ENCODE peak calls at places on chromosomes 11 and 22, in five cellular contexts. C, Q, V, E and B are unnamed samples.

GRCh38 chr22:25024895-25025294 is 72.4 kb downstream of the KIAA1671 start:
- DNase-seq in C (no peak), Q (no peak), V (no peak), E (no peak), B (no peak)

GRCh38 chr11:112453601-112454577 is 193.2 kb upstream of the PLET1 start:
- DNase-seq in C (no peak), Q (no peak), V (no peak), E (no peak), B (peak; percentile 56)

GRCh38 chr11:13896175-13896989 is 66.1 kb upstream of the SPON1 start:
- DNase-seq in C (no peak), Q (no peak), V (no peak), E (no peak), B (no peak)

GRCh38 chr11:119402470-119402869 is 20.5 kb downstream of the THY1 start:
- DNase-seq in C (no peak), Q (no peak), V (no peak), E (no peak), B (no peak)

GRCh38 chr11:72850832-72851231 is 36.6 kb downstream of the ATG16L2 start:
- DNase-seq in C (no peak), Q (no peak), V (no peak), E (no peak), B (no peak)

GRCh38 chr11:69774354-69775162 is 583 bp downstream of the FGF4 start:
- DNase-seq in C (no peak), Q (no peak), V (no peak), E (no peak), B (no peak)

GRCh38 chr11:17595526-17596309 is 48.7 kb downstream of the OTOG start:
- DNase-seq in C (no peak), Q (peak; percentile 22), V (no peak), E (no peak), B (no peak)

GRCh38 chr22:22593964-22594656 is 35.0 kb upstream of the PRAME start:
- DNase-seq in C (no peak), Q (no peak), V (no peak), E (peak; percentile 25), B (peak; percentile 41)

GRCh38 chr11:17004486-17005148 is 9.6 kb downstream of the PLEKHA7 start:
- DNase-seq in C (no peak), Q (no peak), V (no peak), E (no peak), B (no peak)

GRCh38 chr22:46068908-46069481 is 81.3 kb upstream of the PPARA start:
- DNase-seq in C (peak; percentile 27), Q (peak; percentile 51), V (no peak), E (no peak), B (no peak)
- H3K4me3 ChIP-seq in C (peak overlapping the region; percentile 89), Q (peak overlapping the region; percentile 85), V (peak overlapping the region; percentile 73), E (peak overlapping the region; percentile 23), B (peak overlapping the region; percentile 67)

GRCh38 chr22:32103648-32104326 is 55.3 kb downstream of the C22orf42 start:
- DNase-seq in C (no peak), Q (no peak), V (no peak), E (no peak), B (peak; percentile 39)
- TF ChIP-seq CTCF in C (peak; percentile 45), Q (peak; percentile 38), V (peak; percentile 39), E (peak; percentile 71), B (peak; percentile 29)

GRCh38 chr22:19174106-19175025 is 4.2 kb downstream of the SLC25A1 start:
- DNase-seq in C (no peak), Q (no peak), V (peak; percentile 15), E (no peak), B (peak; percentile 53)
- H3K4me3 ChIP-seq in C (no peak overlapping the region), Q (no peak overlapping the region), V (peak overlapping the region; percentile 95), E (no peak overlapping the region), B (no peak overlapping the region)

GRCh38 chr11:116842117-116842516 is 4.7 kb upstream of the APOA1 start:
- DNase-seq in C (no peak), Q (no peak), V (no peak), E (no peak), B (no peak)

GRCh38 chr11:116842909-116843308 is 5.5 kb upstream of the APOA1 start:
- DNase-seq in C (no peak), Q (no peak), V (no peak), E (no peak), B (no peak)

GRCh38 chr11:116838321-116839084 is 1.1 kb upstream of the APOA1 start:
- DNase-seq in C (no peak), Q (no peak), V (no peak), E (no peak), B (no peak)

GRCh38 chr11:116840746-116841296 is 3.4 kb upstream of the APOA1 start:
- DNase-seq in C (no peak), Q (no peak), V (no peak), E (no peak), B (no peak)

GRCh38 chr11:116840224-116840745 is 2.9 kb upstream of the APOA1 start:
- DNase-seq in C (no peak), Q (no peak), V (no peak), E (no peak), B (no peak)
- TF ChIP-seq CTCF in C (peak; percentile 21), Q (no peak), V (peak; percentile 27), E (no peak), B (no peak)

DNA sequence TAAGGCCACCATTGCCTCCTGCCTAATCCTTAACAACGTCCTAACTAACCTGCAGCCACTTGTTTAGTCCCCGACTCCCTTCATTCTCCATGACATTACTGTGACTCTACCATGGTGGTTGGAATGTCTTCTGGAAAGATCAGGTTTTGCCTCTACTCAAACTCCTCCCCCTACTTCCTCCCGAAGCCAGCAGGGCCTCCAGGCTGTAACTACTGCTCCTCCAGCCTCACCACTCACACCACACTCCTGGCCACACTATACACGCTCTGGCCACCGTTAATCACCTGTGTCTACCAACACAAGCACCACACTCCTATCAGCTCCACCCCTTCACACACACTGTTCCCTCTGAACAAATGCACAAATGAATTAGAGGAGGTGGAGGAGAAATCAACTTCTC is 69.2 kb downstream of the PACSIN2 start:
- DNase-seq in C (no peak), Q (no peak), V (no peak), E (no peak), B (no peak)
- H3K4me3 ChIP-seq in C (no peak overlapping the region), Q (no peak overlapping the region), V (no peak overlapping the region), E (no peak overlapping the region), B (no peak overlapping the region)

GRCh38 chr22:27941143-27941542 is 22.1 kb upstream of the PITPNB start:
- DNase-seq in C (no peak), Q (no peak), V (no peak), E (no peak), B (no peak)

GRCh38 chr22:27933186-27933983 is 14.3 kb upstream of the PITPNB start:
- DNase-seq in C (no peak), Q (no peak), V (no peak), E (no peak), B (no peak)

GRCh38 chr22:27935897-27936296 is 16.8 kb upstream of the PITPNB start:
- DNase-seq in C (no peak), Q (no peak), V (no peak), E (no peak), B (no peak)

GRCh38 chr22:27934069-27934468 is 15.0 kb upstream of the PITPNB start:
- DNase-seq in C (no peak), Q (no peak), V (no peak), E (no peak), B (no peak)

DNA sequence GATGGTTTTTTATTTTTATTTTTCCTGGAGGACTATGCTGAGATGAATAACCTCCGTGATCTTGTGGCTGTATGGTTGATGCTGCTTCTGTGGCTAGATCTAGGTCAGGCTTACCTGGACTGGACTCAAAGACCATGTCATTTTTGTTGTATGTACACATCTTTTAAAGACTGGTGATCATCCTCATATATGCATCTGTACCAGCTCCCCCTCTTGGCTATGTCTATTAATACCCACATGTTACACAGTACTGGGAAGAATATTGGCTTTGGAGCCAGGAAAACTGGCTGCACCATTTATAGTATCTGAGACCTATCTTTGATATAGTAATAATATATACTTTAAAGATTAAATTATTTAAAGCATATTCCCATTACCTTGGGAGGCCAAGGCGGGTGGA is 18.4 kb upstream of the PITPNB start:
- DNase-seq in C (no peak), Q (no peak), V (no peak), E (no peak), B (peak; percentile 15)
- TF ChIP-seq CTCF in C (no peak), Q (no peak), V (no peak), E (no peak), B (peak; percentile 14)